ENCODE peak calls at places on chromosome 4, in nine cellular contexts. G is AG08395; W is brain microvascular endothelial cell; Z is activated T-helper 9 cell treated with anti-CD3 and anti-CD28 coated beads, Interleukin-2, amount 50 U/mL, for 16 hours; B is ascending aorta; F is mucosa of gallbladder; Y is T-helper 9 cell; X is kidney; I is HT1080. N is an unnamed sample.

GRCh38 chr4:26410385-26411293 is 79.6 kb downstream of the CCKAR start:
- DNase-seq in I (peak), F (peak), X (no peak), B (no peak), G (peak), Z (no peak), W (peak), Y (peak), N (peak)

GRCh38 chr4:20532871-20533870 is 167.1 kb upstream of the PACRGL start:
- DNase-seq in X (no peak), Y (no peak), F (no peak), B (no peak), Z (no peak), I (peak), G (peak), W (peak), N (no peak)

GRCh38 chr4:73870778-73871177 is 1.6 kb downstream of the CXCL1 start:
- DNase-seq in B (no peak), Y (no peak), I (no peak), G (no peak), F (no peak), W (no peak), X (no peak), Z (no peak), N (no peak)

GRCh38 chr4:77126844-77127614 is 30.0 kb upstream of the CCNG2 start:
- DNase-seq in F (no peak), B (no peak), X (no peak), I (no peak), G (no peak), W (no peak), Y (no peak), Z (no peak), N (no peak)

GRCh38 chr4:182093947-182094346 is 149.3 kb upstream of the TENM3 start:
- DNase-seq in G (no peak), X (no peak), B (no peak), W (no peak), I (no peak), Y (no peak), Z (no peak), F (no peak), N (no peak)

GRCh38 chr4:152106113-152106763 is 345.4 kb upstream of the GATB start:
- DNase-seq in F (peak), Y (no peak), G (peak), I (peak), W (peak), B (peak), Z (no peak), X (peak), N (peak)

GRCh38 chr4:8869002-8869878 is 2.4 kb downstream of the HMX1 start:
- DNase-seq in B (no peak), Y (no peak), X (no peak), W (no peak), G (no peak), F (no peak), I (no peak), Z (no peak), N (no peak)

GRCh38 chr4:125682730-125683129 is 368.0 kb downstream of the FAT4 start:
- DNase-seq in B (no peak), W (no peak), F (no peak), Y (no peak), X (peak), G (no peak), Z (no peak), I (no peak), N (no peak)

GRCh38 chr4:26150948-26151347 is 169.9 kb upstream of the RBPJ start:
- DNase-seq in G (peak), Z (no peak), I (peak), Y (no peak), W (no peak), B (peak), X (no peak), F (no peak), N (no peak)

GRCh38 chr4:80846210-80846609 is 184.3 kb upstream of the BMP3 start:
- DNase-seq in X (no peak), I (no peak), W (no peak), Z (no peak), B (no peak), G (no peak), F (no peak), Y (no peak), N (no peak)

N was measured in Caki2.